ENCODE peak calls at places on chromosomes 2 and 18, in four cellular contexts. O is GM12878, H is B cell, X is heart right ventricle. I is an unnamed sample.

GRCh38 chr2:227161947-227162346 is 2.1 kb downstream of the COL4A4 start:
- DNase-seq in H (no peak), O (no peak), X (no peak), I (no peak)

GRCh38 chr18:4453712-4454547 is 1.2 kb downstream of the DLGAP1 start:
- DNase-seq in H (no peak), O (no peak), X (no peak), I (no peak)

GRCh38 chr18:28041366-28041765 is 135.6 kb downstream of the CDH2 start:
- DNase-seq in O (no peak), X (no peak), H (no peak), I (no peak)

GRCh38 chr18:47882641-47883040 is 47.8 kb downstream of the SMAD2 start:
- DNase-seq in O (no peak), X (no peak), H (no peak), I (no peak)

GRCh38 chr2:201575971-201576370 is 67.3 kb downstream of the TMEM237 start:
- DNase-seq in X (no peak), O (no peak), H (no peak), I (no peak)

GRCh38 chr18:24853076-24853475 is 392.6 kb downstream of the HRH4 start:
- DNase-seq in X (no peak), O (no peak), H (no peak), I (no peak)

GRCh38 chr18:75527848-75528247 is 100.3 kb upstream of the SMIM21 start:
- DNase-seq in O (no peak), H (no peak), X (no peak), I (no peak)

GRCh38 chr18:26547302-26548143 is 830 bp downstream of the KCTD1 start:
- DNase-seq in O (no peak), X (peak; percentile 66), H (peak; percentile 73), I (no peak)

GRCh38 chr2:158507679-158508078 is 50.9 kb downstream of the PKP4 start:
- DNase-seq in X (no peak), H (no peak), O (no peak), I (no peak)

GRCh38 chr18:50276452-50276851 is 4.9 kb downstream of the MBD1 start:
- DNase-seq in O (no peak), H (no peak), X (no peak), I (no peak)

GRCh38 chr2:25125949-25126348 is 42.4 kb downstream of the POMC start:
- DNase-seq in H (no peak), O (no peak), X (no peak), I (no peak)

GRCh38 chr2:164605295-164605694 is 16.0 kb downstream of the GRB14 start:
- DNase-seq in O (no peak), X (no peak), H (no peak), I (no peak)
- TF ChIP-seq CTCF in O (no peak), X (no peak), H (no peak), I (no peak)

DNA sequence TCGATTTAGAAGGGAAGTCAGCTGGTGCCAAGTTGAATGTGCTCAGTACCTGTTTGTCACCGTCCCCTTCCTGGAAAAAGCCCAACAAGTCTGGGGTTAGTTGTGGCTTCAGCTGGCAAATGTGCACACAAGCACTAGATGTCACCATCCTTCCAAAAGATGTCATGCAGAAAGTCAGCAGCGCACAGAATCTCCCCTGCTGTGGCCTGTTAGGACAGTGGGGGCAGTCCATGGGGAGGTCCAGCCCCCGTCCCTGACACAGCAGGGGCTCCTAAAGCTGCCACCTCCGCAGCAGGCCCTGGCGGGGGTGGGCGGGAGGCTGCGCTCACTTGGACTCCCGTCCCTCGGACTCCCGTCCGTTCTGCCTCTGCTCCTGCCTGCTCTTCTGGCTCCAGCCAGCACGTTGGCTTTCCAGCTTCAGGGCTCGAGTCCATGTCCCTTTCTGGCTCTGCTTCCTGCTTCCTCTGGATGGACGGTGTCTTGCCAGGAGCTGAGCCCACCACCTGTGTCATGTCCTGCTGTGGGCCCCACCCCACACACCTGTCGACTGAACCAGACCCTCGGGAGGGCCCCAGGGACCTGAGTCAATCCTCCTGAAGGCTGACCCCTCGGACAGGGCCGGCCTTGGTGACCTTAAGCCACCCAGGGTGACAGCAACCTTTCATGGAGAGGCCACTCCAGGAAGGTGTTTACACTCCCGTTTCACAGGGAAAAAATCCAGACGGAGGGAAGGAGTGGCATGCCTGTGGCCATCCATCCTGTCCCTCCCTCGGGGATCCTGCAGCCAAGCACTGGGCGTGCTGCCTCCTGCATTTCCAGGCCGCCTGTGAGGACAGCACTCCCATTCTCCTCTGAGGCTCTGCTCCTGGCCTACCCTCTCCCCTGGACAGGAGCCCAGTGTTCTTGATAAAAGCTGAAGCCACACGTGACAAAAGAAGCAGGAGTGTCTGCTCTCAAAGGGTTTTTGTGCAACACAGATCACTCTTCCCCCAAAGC is 8.5 kb downstream of the RAB17 start:
- DNase-seq in O (peak; percentile 35), X (peak; percentile 75), H (peak; percentile 53), I (no peak)
- TF ChIP-seq CTCF in O (peak; percentile 53), X (peak; percentile 63), H (peak; percentile 45), I (peak; percentile 53)

GRCh38 chr2:174004311-174004695 is 39.1 kb upstream of the SP3 start:
- DNase-seq in X (no peak), H (no peak), O (no peak), I (no peak)

GRCh38 chr2:174002679-174003078 is 37.5 kb upstream of the SP3 start:
- DNase-seq in X (no peak), H (no peak), O (no peak), I (no peak)

GRCh38 chr2:174004900-174005605 is 39.9 kb upstream of the SP3 start:
- DNase-seq in O (no peak), X (no peak), H (no peak), I (no peak)

GRCh38 chr2:174005801-174006419 is 40.7 kb upstream of the SP3 start:
- DNase-seq in X (no peak), O (no peak), H (no peak), I (no peak)

DNA sequence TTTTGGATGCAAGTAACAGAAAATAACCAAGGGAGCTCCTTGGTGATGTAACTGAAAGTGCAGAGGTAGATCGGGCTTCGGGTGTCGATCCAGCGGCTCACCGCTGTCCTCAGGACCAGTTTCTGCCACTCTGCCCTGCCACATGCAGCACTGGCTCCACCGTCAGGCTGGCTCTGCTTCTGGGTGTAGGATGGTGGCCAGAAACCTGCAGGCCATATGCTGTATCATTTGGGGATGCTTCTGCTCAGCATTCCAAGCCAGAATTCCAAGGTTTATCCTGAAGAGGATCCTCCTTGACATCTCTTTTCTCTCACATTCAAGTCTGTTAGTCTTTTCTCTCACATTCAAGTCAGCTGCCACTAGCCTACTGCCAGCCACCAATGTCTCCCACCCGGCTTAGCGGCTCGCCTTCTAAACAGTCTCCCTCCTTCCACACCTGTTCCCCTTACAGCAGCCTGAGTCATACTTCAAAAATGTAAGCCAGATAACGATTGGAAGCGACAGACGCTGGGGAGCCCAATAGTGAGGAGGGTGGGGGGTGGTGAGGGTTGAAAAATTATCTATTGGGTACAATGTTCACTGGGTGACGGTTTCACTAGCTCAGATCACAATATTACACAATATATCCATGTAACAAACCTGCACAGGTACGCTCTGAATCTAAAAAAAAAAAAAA is 38.6 kb upstream of the SP3 start:
- DNase-seq in H (no peak), O (no peak), X (no peak), I (no peak)
- TF ChIP-seq CTCF in H (no peak), O (no peak), X (peak; percentile 42), I (no peak)

GRCh38 chr2:16899958-16900357 is 234.3 kb upstream of the CYRIA start:
- DNase-seq in H (no peak), X (no peak), O (no peak), I (no peak)

GRCh38 chr2:16900405-16901025 is 234.9 kb upstream of the CYRIA start:
- DNase-seq in O (no peak), X (no peak), H (no peak), I (no peak)
- TF ChIP-seq CTCF in O (peak; percentile 94), X (peak; percentile 19), H (peak; percentile 50), I (peak; percentile 88)

GRCh38 chr2:8515864-8516533 is 165.9 kb upstream of the ID2 start:
- DNase-seq in X (no peak), O (peak; percentile 76), H (no peak), I (no peak)
- TF ChIP-seq CTCF in X (no peak), O (no peak), H (no peak), I (no peak)

DNA sequence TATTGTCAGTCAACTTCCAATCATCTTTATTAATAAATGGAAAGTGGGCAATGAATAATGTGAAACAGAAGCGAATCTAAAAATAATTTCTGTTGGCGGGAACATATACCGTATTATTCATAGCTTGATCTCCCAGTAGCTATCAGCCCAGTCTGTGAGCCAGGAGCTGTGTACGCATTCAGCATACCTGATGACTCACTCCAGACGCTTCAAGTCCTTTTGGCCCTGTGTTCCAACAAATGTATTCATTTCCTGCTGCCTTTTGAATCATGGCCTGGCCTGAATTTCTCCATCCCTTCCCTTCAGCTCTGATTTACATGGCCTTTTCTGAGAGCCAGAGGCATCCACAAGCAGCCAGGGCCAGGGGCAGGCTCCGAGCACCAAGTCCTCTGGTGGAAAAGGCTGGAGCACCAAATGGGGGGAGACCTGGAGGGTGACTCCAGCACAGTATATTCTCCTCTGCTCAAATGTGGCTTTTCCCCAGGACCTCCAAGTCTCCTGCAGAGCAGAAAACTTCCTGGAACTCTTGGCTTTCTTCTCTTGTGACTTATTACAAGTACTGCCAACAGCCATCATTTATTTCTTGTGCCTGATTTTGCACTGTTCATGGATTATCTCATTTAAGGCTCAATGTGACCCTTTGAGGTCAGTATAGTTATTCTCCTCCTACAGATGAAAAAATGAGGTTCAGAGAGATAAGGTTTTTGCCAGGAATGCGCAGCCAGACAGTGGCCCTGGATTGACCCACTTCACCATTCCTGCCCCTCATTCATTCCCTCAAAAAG is 108.7 kb downstream of the EN1 start:
- DNase-seq in X (no peak), O (no peak), H (no peak), I (no peak)
- TF ChIP-seq CTCF in X (no peak), O (no peak), H (no peak), I (no peak)

DNA sequence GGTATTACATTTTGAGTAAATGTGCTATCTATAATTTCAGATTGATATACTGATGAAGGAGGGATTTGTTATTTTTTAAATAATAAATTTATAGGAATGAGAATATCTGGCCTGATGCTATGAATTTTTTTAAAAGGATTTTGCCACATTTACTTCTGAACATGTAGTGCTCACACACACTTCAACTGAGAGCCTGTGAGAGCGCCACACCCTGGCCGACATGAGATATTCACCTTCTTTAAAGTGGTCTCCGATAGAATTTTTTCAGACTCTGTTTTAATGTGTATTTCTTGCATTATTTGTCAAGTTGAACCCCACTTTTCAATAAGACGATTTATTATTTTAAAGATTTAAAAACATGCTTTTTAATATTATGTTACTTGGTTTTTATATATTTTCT is 813.3 kb downstream of the DCC start:
- DNase-seq in O (no peak), H (no peak), X (no peak), I (no peak)
- TF ChIP-seq CTCF in O (peak; percentile 27), H (no peak), X (no peak), I (no peak)

DNA sequence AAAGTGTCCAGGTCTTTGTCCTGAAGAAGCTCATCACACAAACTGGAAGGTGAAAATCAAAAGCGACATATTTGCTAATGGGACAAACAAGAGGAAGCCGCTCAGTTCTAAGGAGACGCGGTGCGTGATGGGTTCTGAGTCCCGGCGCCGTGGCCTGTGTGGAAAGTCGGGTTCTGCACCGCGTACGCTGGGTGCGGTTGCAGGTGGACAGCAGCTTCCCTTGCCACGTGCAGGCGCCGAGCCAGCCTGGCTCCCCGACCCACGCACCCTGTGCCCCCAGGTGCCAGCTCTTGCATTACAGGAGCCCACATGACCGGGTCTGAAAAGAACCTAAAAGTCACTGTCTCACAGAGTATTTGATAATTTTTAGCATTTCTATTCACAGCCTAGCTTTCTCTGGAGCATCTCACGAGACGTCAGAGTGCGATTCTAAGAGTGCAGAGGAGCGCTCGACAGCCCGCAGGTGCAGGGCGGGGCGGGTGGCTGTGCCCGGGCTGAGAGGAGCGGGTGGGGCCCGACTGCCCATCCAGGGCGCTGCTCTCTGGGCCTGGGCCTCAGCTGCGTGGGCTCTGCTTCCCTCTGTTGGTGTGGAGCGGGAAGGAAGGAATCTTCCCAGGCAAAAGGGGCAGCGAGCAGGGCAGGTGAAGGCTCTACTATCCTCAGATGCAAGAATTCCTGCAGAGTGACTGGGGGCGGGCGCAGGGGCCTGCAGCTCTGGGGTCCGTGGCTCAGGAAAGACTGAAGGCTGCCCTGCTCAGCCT is 39.4 kb downstream of the MYT1L start:
- DNase-seq in H (no peak), O (no peak), X (peak; percentile 43), I (no peak)
- TF ChIP-seq CTCF in H (no peak), O (no peak), X (peak; percentile 72), I (no peak)